ENCODE peak calls at places on chromosome 15, in seven cellular contexts. X is adrenal gland; M is cardiac muscle cell; V is GM12865; J is cardiac fibroblast; B is activated T-helper 1 cell treated with anti-CD3 and anti-CD28 coated beads, Interleukin-2, amount 50 U/mL, for 16 hours; P is ureter. F is an unnamed sample.

GRCh38 chr15:99492275-99492674 is 73.5 kb upstream of the MEF2A start:
- DNase-seq in V (no peak), J (no peak), X (peak), P (no peak), M (no peak), B (no peak), F (no peak)

GRCh38 chr15:64430000-64430735 is 30.2 kb upstream of the ZNF609 start:
- DNase-seq in M (peak), V (peak), B (no peak), X (peak), P (no peak), J (peak), F (peak)

GRCh38 chr15:66833372-66833771 is 131.3 kb downstream of the SMAD6 start:
- DNase-seq in X (no peak), P (no peak), J (no peak), M (no peak), V (peak), B (no peak), F (no peak)

GRCh38 chr15:37885651-37886050 is 48.8 kb upstream of the TMCO5A start:
- DNase-seq in B (no peak), X (no peak), M (no peak), J (no peak), P (no peak), V (no peak), F (no peak)

GRCh38 chr15:78103406-78104118 is 11.2 kb downstream of the SH2D7 start:
- DNase-seq in X (no peak), P (no peak), V (peak), J (no peak), M (no peak), B (peak), F (peak)

GRCh38 chr15:51737538-51738305 is at the start of gene LYSMD2:
- DNase-seq in V (peak), B (peak), X (peak), J (peak), P (peak), M (peak), F (peak)

GRCh38 chr15:90388462-90389182 is 580 bp downstream of the IQGAP1 start:
- DNase-seq in B (no peak), X (peak), M (peak), J (peak), P (peak), V (peak), F (peak)

GRCh38 chr15:98881526-98882517 is 125.8 kb downstream of the PGPEP1L start:
- DNase-seq in B (no peak), M (peak), P (no peak), V (peak), X (no peak), J (peak), F (peak)

GRCh38 chr15:40454904-40455391 is 14.2 kb downstream of the BAHD1 start:
- DNase-seq in P (no peak), B (no peak), X (no peak), J (peak), V (no peak), M (no peak), F (peak)

GRCh38 chr15:36905908-36906307 is 194.4 kb downstream of the MEIS2 start:
- DNase-seq in V (no peak), M (no peak), B (no peak), X (no peak), P (no peak), J (peak), F (no peak)

GRCh38 chr15:36152961-36153360 is 426.5 kb upstream of the CDIN1 start:
- DNase-seq in J (no peak), B (no peak), M (no peak), V (no peak), P (no peak), X (no peak), F (no peak)

GRCh38 chr15:80588801-80589200 is 106.3 kb upstream of the ABHD17C start:
- DNase-seq in M (no peak), P (no peak), J (peak), B (no peak), V (no peak), X (no peak), F (peak)

GRCh38 chr15:77974098-77974414 is 103.5 kb downstream of the TBC1D2B start:
- DNase-seq in M (no peak), V (no peak), P (no peak), J (peak), B (no peak), X (peak), F (peak)

GRCh38 chr15:29226431-29227216 is 43.0 kb downstream of the NSMCE3 start:
- DNase-seq in X (peak), P (no peak), M (no peak), V (no peak), J (no peak), B (no peak), F (no peak)

GRCh38 chr15:95174281-95174680 is 942.9 kb downstream of the MCTP2 start:
- DNase-seq in M (no peak), X (no peak), B (no peak), P (no peak), J (peak), V (no peak), F (no peak)

GRCh38 chr15:72200395-72201237 is 3.0 kb upstream of the GRAMD2A start:
- DNase-seq in B (no peak), X (no peak), V (no peak), M (no peak), J (no peak), P (no peak), F (no peak)

GRCh38 chr15:67146214-67146613 is 80.8 kb downstream of the SMAD3 start:
- DNase-seq in V (no peak), X (peak), B (no peak), P (peak), M (no peak), J (peak), F (no peak)

GRCh38 chr15:34436126-34436955 is 1.3 kb downstream of the GOLGA8A start:
- DNase-seq in M (peak), B (no peak), X (no peak), P (no peak), J (no peak), V (peak), F (no peak)

GRCh38 chr15:45522931-45523331 is 376 bp upstream of the SLC30A4 start:
- DNase-seq in J (peak), X (peak), M (no peak), V (peak), B (no peak), P (no peak), F (no peak)

GRCh38 chr15:57681011-57681410 is 25.5 kb upstream of the POLR2M start:
- DNase-seq in V (no peak), B (no peak), J (no peak), X (no peak), M (no peak), P (no peak), F (no peak)

GRCh38 chr15:84669726-84670125 is 11.7 kb upstream of the NMB start:
- DNase-seq in V (no peak), J (no peak), B (no peak), X (no peak), M (no peak), P (no peak), F (no peak)

GRCh38 chr15:48993411-48993810 is 29.7 kb upstream of the SHC4 start:
- DNase-seq in M (no peak), X (no peak), B (no peak), J (no peak), P (no peak), V (no peak), F (no peak)

GRCh38 chr15:63818191-63818590 is 15.6 kb downstream of the HERC1 start:
- DNase-seq in V (no peak), M (peak), X (no peak), P (no peak), B (no peak), J (peak), F (no peak)

GRCh38 chr15:32651229-32651837 is 9.8 kb downstream of the SCG5 start:
- DNase-seq in B (no peak), P (no peak), X (peak), V (peak), J (peak), M (peak), F (peak)